ENCODE peak calls at places on chromosomes 7 and 10, in nine cellular contexts. One of them, this sample, is unnamed.

GRCh38 chr10:132433671-132434340 is 36.8 kb downstream of the PWWP2B start:
- DNase-seq in brain microvascular endothelial cell: no peak
- DNase-seq in right lobe of liver: no peak
- DNase-seq in PC-9: no peak
- DNase-seq in foreskin fibroblast: no peak
- DNase-seq in IMR-90: no peak
- DNase-seq in mammary epithelial cell: no peak
- DNase-seq in fibroblast of the aortic adventitia: no peak
- DNase-seq in lower lobe of right lung: no peak
- DNase-seq in this sample: no peak

GRCh38 chr10:128187788-128188185 is 61.6 kb upstream of the MKI67 start:
- DNase-seq in brain microvascular endothelial cell: no peak
- DNase-seq in mammary epithelial cell: no peak
- DNase-seq in fibroblast of the aortic adventitia: no peak
- DNase-seq in right lobe of liver: no peak
- DNase-seq in IMR-90: no peak
- DNase-seq in lower lobe of right lung: no peak
- DNase-seq in PC-9: no peak
- DNase-seq in foreskin fibroblast: no peak
- DNase-seq in this sample: no peak

GRCh38 chr10:97049670-97050069 is 136.1 kb downstream of the SLIT1 start:
- DNase-seq in IMR-90: no peak
- DNase-seq in fibroblast of the aortic adventitia: no peak
- DNase-seq in mammary epithelial cell: no peak
- DNase-seq in brain microvascular endothelial cell: no peak
- DNase-seq in PC-9: no peak
- DNase-seq in right lobe of liver: no peak
- DNase-seq in foreskin fibroblast: no peak
- DNase-seq in lower lobe of right lung: no peak
- DNase-seq in this sample: no peak

GRCh38 chr7:27107901-27108381 is 5.5 kb upstream of the HOXA2 start:
- DNase-seq in mammary epithelial cell: no peak
- DNase-seq in fibroblast of the aortic adventitia: peak
- DNase-seq in foreskin fibroblast: no peak
- DNase-seq in brain microvascular endothelial cell: no peak
- DNase-seq in PC-9: no peak
- DNase-seq in lower lobe of right lung: no peak
- DNase-seq in IMR-90: peak
- DNase-seq in right lobe of liver: no peak
- DNase-seq in this sample: no peak

GRCh38 chr10:78471723-78472541 is 438.3 kb downstream of the RPS24 start:
- DNase-seq in brain microvascular endothelial cell: no peak
- DNase-seq in right lobe of liver: no peak
- DNase-seq in IMR-90: no peak
- DNase-seq in foreskin fibroblast: no peak
- DNase-seq in fibroblast of the aortic adventitia: peak
- DNase-seq in PC-9: no peak
- DNase-seq in lower lobe of right lung: no peak
- DNase-seq in mammary epithelial cell: no peak
- DNase-seq in this sample: no peak

GRCh38 chr7:20330176-20330796 is 414 bp upstream of the ITGB8 start:
- DNase-seq in foreskin fibroblast: peak
- DNase-seq in PC-9: peak
- DNase-seq in mammary epithelial cell: peak
- DNase-seq in IMR-90: peak
- DNase-seq in lower lobe of right lung: peak
- DNase-seq in right lobe of liver: peak
- DNase-seq in fibroblast of the aortic adventitia: peak
- DNase-seq in brain microvascular endothelial cell: peak
- DNase-seq in this sample: peak

GRCh38 chr10:49242604-49243003 is 54.4 kb upstream of the TMEM273 start:
- DNase-seq in brain microvascular endothelial cell: no peak
- DNase-seq in fibroblast of the aortic adventitia: no peak
- DNase-seq in foreskin fibroblast: no peak
- DNase-seq in IMR-90: no peak
- DNase-seq in mammary epithelial cell: no peak
- DNase-seq in right lobe of liver: peak
- DNase-seq in PC-9: no peak
- DNase-seq in lower lobe of right lung: no peak
- DNase-seq in this sample: no peak

GRCh38 chr10:129972145-129972965 is 8.3 kb upstream of the EBF3 start:
- DNase-seq in lower lobe of right lung: peak
- DNase-seq in fibroblast of the aortic adventitia: peak
- DNase-seq in IMR-90: no peak
- DNase-seq in PC-9: no peak
- DNase-seq in mammary epithelial cell: no peak
- DNase-seq in foreskin fibroblast: peak
- DNase-seq in right lobe of liver: no peak
- DNase-seq in brain microvascular endothelial cell: no peak
- DNase-seq in this sample: no peak

GRCh38 chr10:110203500-110204455 is 3.6 kb upstream of the MXI1 start:
- DNase-seq in lower lobe of right lung: no peak
- DNase-seq in fibroblast of the aortic adventitia: no peak
- DNase-seq in foreskin fibroblast: no peak
- DNase-seq in right lobe of liver: no peak
- DNase-seq in brain microvascular endothelial cell: no peak
- DNase-seq in mammary epithelial cell: no peak
- DNase-seq in IMR-90: no peak
- DNase-seq in PC-9: no peak
- DNase-seq in this sample: no peak

GRCh38 chr7:134355925-134356324 is 39.2 kb upstream of the SLC35B4 start:
- DNase-seq in brain microvascular endothelial cell: no peak
- DNase-seq in IMR-90: no peak
- DNase-seq in foreskin fibroblast: peak
- DNase-seq in fibroblast of the aortic adventitia: peak
- DNase-seq in right lobe of liver: peak
- DNase-seq in lower lobe of right lung: peak
- DNase-seq in PC-9: peak
- DNase-seq in mammary epithelial cell: peak
- DNase-seq in this sample: no peak

GRCh38 chr10:111600772-111601171 is 523.9 kb downstream of the ADRA2A start:
- DNase-seq in foreskin fibroblast: no peak
- DNase-seq in fibroblast of the aortic adventitia: no peak
- DNase-seq in lower lobe of right lung: no peak
- DNase-seq in IMR-90: no peak
- DNase-seq in right lobe of liver: no peak
- DNase-seq in PC-9: no peak
- DNase-seq in mammary epithelial cell: no peak
- DNase-seq in brain microvascular endothelial cell: no peak
- DNase-seq in this sample: no peak

GRCh38 chr10:103584216-103585010 is 90.9 kb downstream of the NEURL1 start:
- DNase-seq in PC-9: no peak
- DNase-seq in fibroblast of the aortic adventitia: no peak
- DNase-seq in IMR-90: no peak
- DNase-seq in lower lobe of right lung: peak
- DNase-seq in mammary epithelial cell: no peak
- DNase-seq in right lobe of liver: no peak
- DNase-seq in brain microvascular endothelial cell: no peak
- DNase-seq in foreskin fibroblast: peak
- DNase-seq in this sample: no peak

GRCh38 chr7:129471402-129471827 is 30.9 kb upstream of the SMKR1 start:
- DNase-seq in lower lobe of right lung: no peak
- DNase-seq in IMR-90: no peak
- DNase-seq in mammary epithelial cell: peak
- DNase-seq in brain microvascular endothelial cell: no peak
- DNase-seq in right lobe of liver: no peak
- DNase-seq in PC-9: peak
- DNase-seq in foreskin fibroblast: no peak
- DNase-seq in fibroblast of the aortic adventitia: no peak
- DNase-seq in this sample: no peak

GRCh38 chr7:30911561-30911969 is at the start of gene AQP1:
- DNase-seq in PC-9: no peak
- DNase-seq in right lobe of liver: no peak
- DNase-seq in lower lobe of right lung: peak
- DNase-seq in brain microvascular endothelial cell: no peak
- DNase-seq in IMR-90: no peak
- DNase-seq in fibroblast of the aortic adventitia: peak
- DNase-seq in mammary epithelial cell: no peak
- DNase-seq in foreskin fibroblast: peak
- DNase-seq in this sample: peak

GRCh38 chr10:74189999-74190421 is 39.0 kb downstream of the ADK start:
- DNase-seq in brain microvascular endothelial cell: peak
- DNase-seq in PC-9: peak
- DNase-seq in IMR-90: peak
- DNase-seq in mammary epithelial cell: peak
- DNase-seq in fibroblast of the aortic adventitia: peak
- DNase-seq in right lobe of liver: no peak
- DNase-seq in lower lobe of right lung: no peak
- DNase-seq in foreskin fibroblast: peak
- DNase-seq in this sample: peak

GRCh38 chr7:128883622-128884549 is 21.2 kb downstream of the ATP6V1F start:
- DNase-seq in mammary epithelial cell: peak
- DNase-seq in lower lobe of right lung: peak
- DNase-seq in right lobe of liver: peak
- DNase-seq in IMR-90: peak
- DNase-seq in brain microvascular endothelial cell: peak
- DNase-seq in foreskin fibroblast: peak
- DNase-seq in fibroblast of the aortic adventitia: peak
- DNase-seq in PC-9: no peak
- DNase-seq in this sample: peak

GRCh38 chr7:61576-62360 is 130.6 kb upstream of the FAM20C start:
- DNase-seq in lower lobe of right lung: peak
- DNase-seq in PC-9: no peak
- DNase-seq in brain microvascular endothelial cell: no peak
- DNase-seq in foreskin fibroblast: no peak
- DNase-seq in fibroblast of the aortic adventitia: no peak
- DNase-seq in right lobe of liver: peak
- DNase-seq in IMR-90: no peak
- DNase-seq in mammary epithelial cell: no peak
- DNase-seq in this sample: no peak

GRCh38 chr7:29955799-29956476 is 33.7 kb downstream of the SCRN1 start:
- DNase-seq in right lobe of liver: no peak
- DNase-seq in fibroblast of the aortic adventitia: no peak
- DNase-seq in mammary epithelial cell: no peak
- DNase-seq in PC-9: no peak
- DNase-seq in brain microvascular endothelial cell: no peak
- DNase-seq in foreskin fibroblast: no peak
- DNase-seq in lower lobe of right lung: peak
- DNase-seq in IMR-90: no peak
- DNase-seq in this sample: no peak

DNA sequence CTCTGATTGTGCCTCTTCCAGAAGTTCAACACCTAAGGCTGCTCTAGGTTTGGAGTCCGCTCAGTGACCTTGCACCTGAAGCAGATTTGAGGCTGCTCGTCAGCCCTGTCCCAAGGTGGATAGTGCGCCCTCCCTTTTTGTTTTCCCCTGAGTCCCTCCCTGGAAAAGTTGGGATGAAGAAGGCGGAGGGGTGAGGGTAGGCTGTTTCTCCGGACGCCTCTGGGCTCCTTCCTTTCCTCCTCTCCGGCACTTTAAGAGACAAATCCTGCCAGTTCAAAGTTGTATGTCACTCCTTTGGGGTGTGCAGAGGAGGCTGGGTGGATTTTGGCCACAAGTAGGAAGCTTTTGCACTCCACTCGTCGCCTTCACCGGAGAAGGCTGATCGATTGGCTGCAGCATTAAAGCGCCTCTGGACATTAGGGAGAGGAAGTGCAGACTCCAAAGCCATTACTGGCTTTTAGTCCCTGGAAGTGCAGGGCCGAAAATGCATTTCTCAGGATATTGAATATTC is 81.9 kb upstream of the PRKG1 start:
- DNase-seq in right lobe of liver: no peak
- DNase-seq in PC-9: no peak
- DNase-seq in foreskin fibroblast: peak
- DNase-seq in IMR-90: peak
- DNase-seq in lower lobe of right lung: no peak
- DNase-seq in mammary epithelial cell: no peak
- DNase-seq in brain microvascular endothelial cell: no peak
- DNase-seq in fibroblast of the aortic adventitia: peak
- DNase-seq in this sample: peak
- H3K4me3 ChIP-seq in right lobe of liver: peak
- H3K4me3 ChIP-seq in PC-9: peak
- H3K4me3 ChIP-seq in foreskin fibroblast: peak
- H3K4me3 ChIP-seq in IMR-90: peak
- H3K4me3 ChIP-seq in lower lobe of right lung: peak
- H3K4me3 ChIP-seq in mammary epithelial cell: no peak
- H3K4me3 ChIP-seq in brain microvascular endothelial cell: peak
- H3K4me3 ChIP-seq in fibroblast of the aortic adventitia: peak
- H3K4me3 ChIP-seq in this sample: peak

GRCh38 chr10:121823993-121824463 is 103.8 kb downstream of the ATE1 start:
- DNase-seq in IMR-90: peak
- DNase-seq in brain microvascular endothelial cell: peak
- DNase-seq in lower lobe of right lung: no peak
- DNase-seq in foreskin fibroblast: peak
- DNase-seq in mammary epithelial cell: peak
- DNase-seq in PC-9: no peak
- DNase-seq in right lobe of liver: no peak
- DNase-seq in fibroblast of the aortic adventitia: peak
- DNase-seq in this sample: peak
- TF ChIP-seq CTCF in IMR-90: peak
- TF ChIP-seq CTCF in brain microvascular endothelial cell: peak
- TF ChIP-seq CTCF in lower lobe of right lung: peak
- TF ChIP-seq CTCF in foreskin fibroblast: peak
- TF ChIP-seq CTCF in mammary epithelial cell: peak
- TF ChIP-seq CTCF in PC-9: peak
- TF ChIP-seq CTCF in right lobe of liver: peak
- TF ChIP-seq CTCF in fibroblast of the aortic adventitia: peak
- TF ChIP-seq CTCF in this sample: peak

GRCh38 chr10:31808258-31809218 is 120.1 kb downstream of the ARHGAP12 start:
- DNase-seq in lower lobe of right lung: peak
- DNase-seq in foreskin fibroblast: peak
- DNase-seq in mammary epithelial cell: peak
- DNase-seq in fibroblast of the aortic adventitia: peak
- DNase-seq in right lobe of liver: no peak
- DNase-seq in PC-9: no peak
- DNase-seq in IMR-90: peak
- DNase-seq in brain microvascular endothelial cell: peak
- DNase-seq in this sample: peak
- H3K4me3 ChIP-seq in lower lobe of right lung: peak
- H3K4me3 ChIP-seq in foreskin fibroblast: peak
- H3K4me3 ChIP-seq in mammary epithelial cell: no peak
- H3K4me3 ChIP-seq in fibroblast of the aortic adventitia: peak
- H3K4me3 ChIP-seq in right lobe of liver: no peak
- H3K4me3 ChIP-seq in PC-9: no peak
- H3K4me3 ChIP-seq in IMR-90: peak
- H3K4me3 ChIP-seq in brain microvascular endothelial cell: no peak
- H3K4me3 ChIP-seq in this sample: peak

DNA sequence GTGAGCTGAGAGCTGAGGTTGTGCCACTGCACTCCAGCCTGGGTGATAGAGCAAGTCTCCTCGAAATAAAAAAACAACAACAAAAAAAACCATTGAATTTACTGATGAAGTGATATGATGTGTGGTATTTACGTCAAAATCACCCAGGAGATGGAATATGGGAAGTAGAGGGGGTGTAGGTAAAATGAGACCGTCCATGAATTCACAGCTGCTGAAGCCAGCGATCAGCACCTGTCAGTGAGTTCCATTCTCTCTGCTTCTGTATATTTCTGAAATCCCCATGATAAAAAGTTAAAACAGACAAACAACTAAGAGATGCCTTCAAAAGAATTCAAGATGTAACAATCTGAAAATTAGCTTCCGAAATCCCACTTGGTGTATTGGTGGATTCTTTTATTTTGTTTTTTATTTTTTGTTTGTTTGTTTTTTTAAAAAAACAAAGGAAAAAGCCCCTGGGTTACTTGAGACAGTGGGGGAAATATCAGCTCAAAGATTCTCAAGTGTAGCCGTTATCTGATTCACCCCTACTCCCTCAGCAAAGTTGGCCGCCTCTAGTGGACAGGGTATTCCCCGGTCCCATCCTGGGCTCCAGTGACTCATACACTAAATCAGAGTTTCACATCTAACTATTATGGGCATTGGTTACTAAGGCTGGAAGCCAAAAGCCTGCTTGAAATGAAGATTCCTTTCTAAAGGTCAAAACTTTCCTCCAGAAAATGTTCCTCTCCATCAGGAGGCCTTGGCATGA is 76.4 kb downstream of the MAP3K8 start:
- DNase-seq in PC-9: peak
- DNase-seq in mammary epithelial cell: peak
- DNase-seq in IMR-90: peak
- DNase-seq in foreskin fibroblast: peak
- DNase-seq in right lobe of liver: no peak
- DNase-seq in brain microvascular endothelial cell: peak
- DNase-seq in fibroblast of the aortic adventitia: peak
- DNase-seq in lower lobe of right lung: no peak
- DNase-seq in this sample: peak
- TF ChIP-seq CTCF in PC-9: no peak
- TF ChIP-seq CTCF in mammary epithelial cell: peak
- TF ChIP-seq CTCF in IMR-90: peak
- TF ChIP-seq CTCF in foreskin fibroblast: peak
- TF ChIP-seq CTCF in right lobe of liver: no peak
- TF ChIP-seq CTCF in brain microvascular endothelial cell: peak
- TF ChIP-seq CTCF in fibroblast of the aortic adventitia: peak
- TF ChIP-seq CTCF in lower lobe of right lung: no peak
- TF ChIP-seq CTCF in this sample: peak

This sample was measured in choroid plexus epithelial cell.